ENCODE peak calls at places on chromosome 17, in four cellular contexts. One of them, this sample, is unnamed.

GRCh38 chr17:45782889-45783592 is 1.1 kb upstream of the CRHR1 start:
- DNase-seq in SK-N-SH: peak; percentile 94
- DNase-seq in GM12878: no peak
- DNase-seq in K562: peak; percentile 28
- DNase-seq in this sample: no peak

GRCh38 chr17:81928497-81929252 is 1.1 kb upstream of the MAFG start:
- DNase-seq in GM12878: no peak
- DNase-seq in SK-N-SH: peak; percentile 80
- DNase-seq in K562: no peak
- DNase-seq in this sample: no peak

GRCh38 chr17:16294560-16294959 is 58.7 kb downstream of the CENPV start:
- DNase-seq in K562: no peak
- DNase-seq in GM12878: no peak
- DNase-seq in SK-N-SH: no peak
- DNase-seq in this sample: no peak

GRCh38 chr17:17156511-17156910 is 49.6 kb downstream of the PLD6 start:
- DNase-seq in GM12878: no peak
- DNase-seq in K562: no peak
- DNase-seq in SK-N-SH: no peak
- DNase-seq in this sample: no peak

GRCh38 chr17:50909765-50910661 is 43.9 kb upstream of the TOB1 start:
- DNase-seq in K562: no peak
- DNase-seq in GM12878: no peak
- DNase-seq in SK-N-SH: no peak
- DNase-seq in this sample: peak; percentile 91

GRCh38 chr17:1511290-1511689 is 5.1 kb downstream of the INPP5K start:
- DNase-seq in SK-N-SH: no peak
- DNase-seq in GM12878: no peak
- DNase-seq in K562: peak; percentile 32
- DNase-seq in this sample: no peak

GRCh38 chr17:17032131-17032692 is 10.0 kb upstream of the MPRIP start:
- DNase-seq in K562: peak; percentile 24
- DNase-seq in SK-N-SH: peak; percentile 85
- DNase-seq in GM12878: no peak
- DNase-seq in this sample: no peak

GRCh38 chr17:48835971-48836370 is 5.1 kb downstream of the CALCOCO2 start:
- DNase-seq in SK-N-SH: no peak
- DNase-seq in K562: no peak
- DNase-seq in GM12878: no peak
- DNase-seq in this sample: no peak

GRCh38 chr17:72775914-72776313 is 316.6 kb downstream of the SLC39A11 start:
- DNase-seq in SK-N-SH: peak; percentile 65
- DNase-seq in GM12878: no peak
- DNase-seq in K562: no peak
- DNase-seq in this sample: no peak

GRCh38 chr17:7894226-7894625 is 5.6 kb downstream of the CHD3 start:
- DNase-seq in SK-N-SH: no peak
- DNase-seq in GM12878: no peak
- DNase-seq in K562: no peak
- DNase-seq in this sample: no peak

GRCh38 chr17:20202141-20202574 is 193.0 kb downstream of the SPECC1 start:
- DNase-seq in GM12878: no peak
- DNase-seq in K562: no peak
- DNase-seq in SK-N-SH: no peak
- DNase-seq in this sample: no peak

GRCh38 chr17:73592531-73592961 is 51.7 kb downstream of the SDK2 start:
- DNase-seq in SK-N-SH: no peak
- DNase-seq in K562: no peak
- DNase-seq in GM12878: no peak
- DNase-seq in this sample: no peak

GRCh38 chr17:40695874-40696472 is 7.6 kb downstream of the KRT24 start:
- DNase-seq in GM12878: no peak
- DNase-seq in K562: no peak
- DNase-seq in SK-N-SH: no peak
- DNase-seq in this sample: no peak

GRCh38 chr17:55765472-55765871 is 14.6 kb downstream of the PCTP start:
- DNase-seq in GM12878: no peak
- DNase-seq in K562: no peak
- DNase-seq in SK-N-SH: no peak
- DNase-seq in this sample: no peak

GRCh38 chr17:2043785-2044184 is 2.0 kb downstream of the OVCA2 start:
- DNase-seq in GM12878: no peak
- DNase-seq in SK-N-SH: no peak
- DNase-seq in K562: no peak
- DNase-seq in this sample: no peak

GRCh38 chr17:11645426-11645825 is 47.2 kb downstream of the DNAH9 start:
- DNase-seq in GM12878: no peak
- DNase-seq in K562: no peak
- DNase-seq in SK-N-SH: no peak
- DNase-seq in this sample: no peak

DNA sequence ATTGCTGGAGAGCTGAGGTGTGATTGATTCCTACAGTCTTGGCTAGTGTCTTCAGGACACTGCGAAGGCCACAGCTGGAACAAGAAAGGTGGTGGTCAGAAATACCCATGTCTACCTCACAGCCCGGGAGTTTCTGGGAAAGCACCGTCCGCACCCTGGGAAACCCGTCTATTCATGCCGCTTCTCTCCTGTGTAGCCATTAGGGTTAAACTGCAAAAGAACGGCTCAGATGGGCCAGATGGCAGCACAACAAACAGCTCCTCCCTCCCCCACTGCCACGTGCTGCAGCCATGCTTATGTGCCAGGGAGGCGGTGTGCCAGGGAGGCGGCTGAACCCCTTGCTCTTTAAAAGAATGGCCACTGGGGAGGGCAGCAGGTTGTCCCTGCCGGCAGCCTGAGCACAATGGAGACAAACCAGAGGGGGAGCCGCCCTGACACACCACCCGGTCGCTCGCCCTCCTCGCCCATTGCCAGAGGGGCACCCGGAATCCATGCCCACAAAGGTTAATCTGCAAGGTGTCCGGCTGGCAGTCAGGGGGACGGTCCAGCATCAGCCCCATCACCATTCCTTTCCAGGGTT is 65.2 kb downstream of the CYTH1 start:
- DNase-seq in GM12878: no peak
- DNase-seq in K562: no peak
- DNase-seq in SK-N-SH: peak; percentile 82
- DNase-seq in this sample: no peak
- TF ChIP-seq GABPA in GM12878: no peak
- TF ChIP-seq GABPA in K562: no peak
- TF ChIP-seq GABPA in SK-N-SH: no peak
- TF ChIP-seq GABPA in this sample: no peak

DNA sequence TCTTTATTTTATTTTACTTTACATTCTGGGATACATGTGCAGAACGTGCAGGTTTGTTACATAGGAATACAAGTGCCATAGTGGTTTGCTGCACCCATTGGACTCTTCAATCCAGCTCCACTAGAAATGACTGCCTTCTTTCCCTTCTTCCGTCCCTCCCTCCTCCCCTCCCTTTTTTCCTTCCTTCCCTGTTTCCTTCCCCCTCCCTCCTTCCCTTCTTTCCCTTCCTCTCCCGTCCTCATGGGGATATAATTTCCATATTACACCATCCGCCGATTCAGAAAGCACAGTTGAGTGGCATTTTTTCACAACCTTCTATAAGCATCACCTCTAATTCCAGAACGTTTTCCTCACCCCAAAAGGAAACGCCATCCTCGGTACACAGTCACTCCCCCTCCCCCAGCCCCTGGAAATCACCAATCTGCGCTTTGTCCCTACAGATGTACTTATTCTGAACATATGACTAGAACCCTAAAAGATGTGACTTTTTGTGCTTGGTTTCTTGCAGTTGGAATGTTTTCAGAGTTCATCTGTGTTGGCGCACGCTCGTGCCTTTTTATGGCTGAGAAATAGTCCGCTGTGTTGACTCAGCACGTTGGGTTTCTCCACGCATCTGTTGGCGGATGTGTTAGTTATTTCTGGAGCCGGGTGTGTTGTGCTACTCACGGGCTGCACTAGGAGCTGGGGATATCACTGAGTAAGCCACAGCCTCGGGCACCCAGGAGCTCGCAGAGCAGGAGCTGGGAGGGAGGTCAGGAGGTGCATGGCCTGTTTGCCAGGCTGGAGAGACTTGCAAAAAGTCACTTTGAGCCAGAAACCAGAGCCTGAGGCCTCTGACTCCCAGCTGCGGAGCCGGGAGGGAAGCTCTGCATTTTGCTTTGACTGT is 336.4 kb downstream of the SEC14L1 start:
- DNase-seq in K562: no peak
- DNase-seq in SK-N-SH: peak; percentile 91
- DNase-seq in GM12878: no peak
- DNase-seq in this sample: no peak
- TF ChIP-seq POLR2AphosphoS5 in K562: no peak
- TF ChIP-seq POLR2AphosphoS5 in SK-N-SH: no peak
- TF ChIP-seq POLR2AphosphoS5 in GM12878: no peak
- TF ChIP-seq POLR2AphosphoS5 in this sample: no peak

GRCh38 chr17:38868968-38869646 is 751 bp upstream of the LASP1 start:
- DNase-seq in GM12878: peak; percentile 77
- DNase-seq in K562: peak; percentile 90
- DNase-seq in SK-N-SH: peak; percentile 81
- DNase-seq in this sample: peak; percentile 80
- TF ChIP-seq REST in GM12878: no peak
- TF ChIP-seq REST in K562: no peak
- TF ChIP-seq REST in SK-N-SH: peak; percentile 48
- TF ChIP-seq REST in this sample: peak; percentile 4

GRCh38 chr17:66150708-66151107 is 41.2 kb downstream of the CEP112 start:
- DNase-seq in SK-N-SH: no peak
- DNase-seq in K562: no peak
- DNase-seq in GM12878: no peak
- DNase-seq in this sample: no peak

GRCh38 chr17:66149562-66149961 is 42.4 kb downstream of the CEP112 start:
- DNase-seq in K562: no peak
- DNase-seq in GM12878: no peak
- DNase-seq in SK-N-SH: no peak
- DNase-seq in this sample: no peak

GRCh38 chr17:66152756-66153155 is 39.2 kb downstream of the CEP112 start:
- DNase-seq in K562: no peak
- DNase-seq in GM12878: no peak
- DNase-seq in SK-N-SH: no peak
- DNase-seq in this sample: no peak
- TF ChIP-seq GABPA in K562: no peak
- TF ChIP-seq GABPA in GM12878: no peak
- TF ChIP-seq GABPA in SK-N-SH: no peak
- TF ChIP-seq GABPA in this sample: no peak

GRCh38 chr17:76697702-76698465 is 12.9 kb downstream of the MXRA7 start:
- DNase-seq in K562: peak; percentile 79
- DNase-seq in GM12878: no peak
- DNase-seq in SK-N-SH: peak; percentile 86
- DNase-seq in this sample: no peak

GRCh38 chr17:76700290-76700626 is 10.5 kb downstream of the MXRA7 start:
- DNase-seq in GM12878: no peak
- DNase-seq in K562: no peak
- DNase-seq in SK-N-SH: no peak
- DNase-seq in this sample: no peak

GRCh38 chr17:76695059-76695892 is 15.5 kb downstream of the MXRA7 start:
- DNase-seq in K562: no peak
- DNase-seq in SK-N-SH: no peak
- DNase-seq in GM12878: no peak
- DNase-seq in this sample: no peak

GRCh38 chr17:76700627-76701470 is 9.9 kb downstream of the MXRA7 start:
- DNase-seq in K562: no peak
- DNase-seq in GM12878: no peak
- DNase-seq in SK-N-SH: peak; percentile 85
- DNase-seq in this sample: no peak

GRCh38 chr17:76696763-76697701 is 13.7 kb downstream of the MXRA7 start:
- DNase-seq in SK-N-SH: no peak
- DNase-seq in GM12878: peak; percentile 40
- DNase-seq in K562: no peak
- DNase-seq in this sample: no peak
- TF ChIP-seq POLR2AphosphoS5 in SK-N-SH: no peak
- TF ChIP-seq POLR2AphosphoS5 in GM12878: no peak
- TF ChIP-seq POLR2AphosphoS5 in K562: no peak
- TF ChIP-seq POLR2AphosphoS5 in this sample: no peak